ENCODE peak calls at places on chromosome 15, in eight cellular contexts. One of them, this sample, is unnamed.

GRCh38 chr15:26771917-26772587 is 814 bp downstream of the GABRB3 start:
- DNase-seq in dorsolateral prefrontal cortex: peak; percentile 53
- DNase-seq in stomach: no peak
- DNase-seq in endothelial cell: peak; percentile 29
- DNase-seq in H1: no peak
- DNase-seq in astrocyte of the cerebellum: no peak
- DNase-seq in AG04450: no peak
- DNase-seq in kidney epithelial cell: no peak
- DNase-seq in this sample: peak; percentile 60

GRCh38 chr15:58454950-58455401 is 23.2 kb downstream of the LIPC start:
- DNase-seq in dorsolateral prefrontal cortex: no peak
- DNase-seq in stomach: no peak
- DNase-seq in endothelial cell: no peak
- DNase-seq in H1: no peak
- DNase-seq in astrocyte of the cerebellum: no peak
- DNase-seq in AG04450: no peak
- DNase-seq in kidney epithelial cell: no peak
- DNase-seq in this sample: no peak

GRCh38 chr15:29677871-29678431 is 144.3 kb downstream of the TJP1 start:
- DNase-seq in dorsolateral prefrontal cortex: peak; percentile 16
- DNase-seq in stomach: peak; percentile 52
- DNase-seq in endothelial cell: no peak
- DNase-seq in H1: no peak
- DNase-seq in astrocyte of the cerebellum: no peak
- DNase-seq in AG04450: no peak
- DNase-seq in kidney epithelial cell: no peak
- DNase-seq in this sample: no peak

GRCh38 chr15:73599934-73600333 is 33.3 kb downstream of the NPTN start:
- DNase-seq in dorsolateral prefrontal cortex: no peak
- DNase-seq in stomach: no peak
- DNase-seq in endothelial cell: no peak
- DNase-seq in H1: no peak
- DNase-seq in astrocyte of the cerebellum: no peak
- DNase-seq in AG04450: no peak
- DNase-seq in kidney epithelial cell: peak; percentile 49
- DNase-seq in this sample: no peak

GRCh38 chr15:67199881-67200763 is 54.3 kb downstream of the AAGAB start:
- DNase-seq in dorsolateral prefrontal cortex: no peak
- DNase-seq in stomach: no peak
- DNase-seq in endothelial cell: no peak
- DNase-seq in H1: no peak
- DNase-seq in astrocyte of the cerebellum: no peak
- DNase-seq in AG04450: no peak
- DNase-seq in kidney epithelial cell: no peak
- DNase-seq in this sample: no peak

GRCh38 chr15:78942741-78943140 is 2.1 kb downstream of the CTSH start:
- DNase-seq in dorsolateral prefrontal cortex: no peak
- DNase-seq in stomach: no peak
- DNase-seq in endothelial cell: no peak
- DNase-seq in H1: no peak
- DNase-seq in astrocyte of the cerebellum: no peak
- DNase-seq in AG04450: no peak
- DNase-seq in kidney epithelial cell: no peak
- DNase-seq in this sample: no peak

GRCh38 chr15:89514596-89515406 is 18.4 kb upstream of the RHCG start:
- DNase-seq in dorsolateral prefrontal cortex: no peak
- DNase-seq in stomach: no peak
- DNase-seq in endothelial cell: no peak
- DNase-seq in H1: no peak
- DNase-seq in astrocyte of the cerebellum: no peak
- DNase-seq in AG04450: no peak
- DNase-seq in kidney epithelial cell: no peak
- DNase-seq in this sample: no peak

GRCh38 chr15:90062023-90062728 is 40.1 kb downstream of the IDH2 start:
- DNase-seq in dorsolateral prefrontal cortex: no peak
- DNase-seq in stomach: peak; percentile 83
- DNase-seq in endothelial cell: peak; percentile 49
- DNase-seq in H1: peak; percentile 78
- DNase-seq in astrocyte of the cerebellum: no peak
- DNase-seq in AG04450: no peak
- DNase-seq in kidney epithelial cell: no peak
- DNase-seq in this sample: peak; percentile 85

GRCh38 chr15:57599299-57599810 is 7.7 kb downstream of the MYZAP start:
- DNase-seq in dorsolateral prefrontal cortex: no peak
- DNase-seq in stomach: no peak
- DNase-seq in endothelial cell: no peak
- DNase-seq in H1: no peak
- DNase-seq in astrocyte of the cerebellum: no peak
- DNase-seq in AG04450: no peak
- DNase-seq in kidney epithelial cell: no peak
- DNase-seq in this sample: no peak

GRCh38 chr15:70854669-70854976 is 666 bp upstream of the LARP6 start:
- DNase-seq in dorsolateral prefrontal cortex: no peak
- DNase-seq in stomach: no peak
- DNase-seq in endothelial cell: no peak
- DNase-seq in H1: no peak
- DNase-seq in astrocyte of the cerebellum: peak; percentile 28
- DNase-seq in AG04450: no peak
- DNase-seq in kidney epithelial cell: no peak
- DNase-seq in this sample: no peak

GRCh38 chr15:39738998-39739397 is 43.6 kb downstream of the FSIP1 start:
- DNase-seq in dorsolateral prefrontal cortex: no peak
- DNase-seq in stomach: no peak
- DNase-seq in endothelial cell: no peak
- DNase-seq in H1: no peak
- DNase-seq in astrocyte of the cerebellum: no peak
- DNase-seq in AG04450: no peak
- DNase-seq in kidney epithelial cell: no peak
- DNase-seq in this sample: no peak

GRCh38 chr15:66789029-66790025 is 87.3 kb downstream of the SMAD6 start:
- DNase-seq in dorsolateral prefrontal cortex: no peak
- DNase-seq in stomach: peak; percentile 49
- DNase-seq in endothelial cell: no peak
- DNase-seq in H1: no peak
- DNase-seq in astrocyte of the cerebellum: no peak
- DNase-seq in AG04450: peak; percentile 78
- DNase-seq in kidney epithelial cell: no peak
- DNase-seq in this sample: peak; percentile 57

GRCh38 chr15:85760049-85760448 is 34.7 kb downstream of the KLHL25 start:
- DNase-seq in dorsolateral prefrontal cortex: no peak
- DNase-seq in stomach: no peak
- DNase-seq in endothelial cell: no peak
- DNase-seq in H1: no peak
- DNase-seq in astrocyte of the cerebellum: no peak
- DNase-seq in AG04450: no peak
- DNase-seq in kidney epithelial cell: no peak
- DNase-seq in this sample: no peak

GRCh38 chr15:98719169-98719515 is 70.8 kb downstream of the IGF1R start:
- DNase-seq in dorsolateral prefrontal cortex: no peak
- DNase-seq in stomach: no peak
- DNase-seq in endothelial cell: no peak
- DNase-seq in H1: no peak
- DNase-seq in astrocyte of the cerebellum: no peak
- DNase-seq in AG04450: no peak
- DNase-seq in kidney epithelial cell: no peak
- DNase-seq in this sample: no peak

GRCh38 chr15:70474367-70474681 is 289.0 kb downstream of the UACA start:
- DNase-seq in dorsolateral prefrontal cortex: no peak
- DNase-seq in stomach: no peak
- DNase-seq in endothelial cell: no peak
- DNase-seq in H1: no peak
- DNase-seq in astrocyte of the cerebellum: no peak
- DNase-seq in AG04450: no peak
- DNase-seq in kidney epithelial cell: no peak
- DNase-seq in this sample: no peak

GRCh38 chr15:75232252-75232813 is 25.8 kb upstream of the GOLGA6C start:
- DNase-seq in dorsolateral prefrontal cortex: no peak
- DNase-seq in stomach: no peak
- DNase-seq in endothelial cell: no peak
- DNase-seq in H1: no peak
- DNase-seq in astrocyte of the cerebellum: no peak
- DNase-seq in AG04450: no peak
- DNase-seq in kidney epithelial cell: no peak
- DNase-seq in this sample: no peak

GRCh38 chr15:74790080-74790916 is 8.4 kb downstream of the CSK start:
- DNase-seq in dorsolateral prefrontal cortex: peak; percentile 72
- DNase-seq in stomach: peak; percentile 61
- DNase-seq in endothelial cell: no peak
- DNase-seq in H1: no peak
- DNase-seq in astrocyte of the cerebellum: peak; percentile 82
- DNase-seq in AG04450: peak; percentile 45
- DNase-seq in kidney epithelial cell: peak; percentile 67
- DNase-seq in this sample: peak; percentile 59

GRCh38 chr15:101255066-101255415 is 3.2 kb upstream of the CHSY1 start:
- DNase-seq in dorsolateral prefrontal cortex: no peak
- DNase-seq in stomach: no peak
- DNase-seq in endothelial cell: no peak
- DNase-seq in H1: no peak
- DNase-seq in astrocyte of the cerebellum: no peak
- DNase-seq in AG04450: no peak
- DNase-seq in kidney epithelial cell: no peak
- DNase-seq in this sample: no peak

GRCh38 chr15:101255615-101256350 is 3.9 kb upstream of the CHSY1 start:
- DNase-seq in dorsolateral prefrontal cortex: no peak
- DNase-seq in stomach: no peak
- DNase-seq in endothelial cell: no peak
- DNase-seq in H1: no peak
- DNase-seq in astrocyte of the cerebellum: no peak
- DNase-seq in AG04450: no peak
- DNase-seq in kidney epithelial cell: no peak
- DNase-seq in this sample: peak; percentile 70

GRCh38 chr15:101254157-101255065 is 2.6 kb upstream of the CHSY1 start:
- DNase-seq in dorsolateral prefrontal cortex: no peak
- DNase-seq in stomach: no peak
- DNase-seq in endothelial cell: no peak
- DNase-seq in H1: no peak
- DNase-seq in astrocyte of the cerebellum: no peak
- DNase-seq in AG04450: no peak
- DNase-seq in kidney epithelial cell: no peak
- DNase-seq in this sample: no peak

GRCh38 chr15:101258238-101259144 is 6.6 kb upstream of the CHSY1 start:
- DNase-seq in dorsolateral prefrontal cortex: peak; percentile 73
- DNase-seq in stomach: peak; percentile 71
- DNase-seq in endothelial cell: peak; percentile 42
- DNase-seq in H1: peak; percentile 47
- DNase-seq in astrocyte of the cerebellum: peak; percentile 66
- DNase-seq in AG04450: no peak
- DNase-seq in kidney epithelial cell: no peak
- DNase-seq in this sample: peak; percentile 61

GRCh38 chr15:101256756-101257155 is 4.9 kb upstream of the CHSY1 start:
- DNase-seq in dorsolateral prefrontal cortex: no peak
- DNase-seq in stomach: no peak
- DNase-seq in endothelial cell: no peak
- DNase-seq in H1: no peak
- DNase-seq in astrocyte of the cerebellum: no peak
- DNase-seq in AG04450: no peak
- DNase-seq in kidney epithelial cell: no peak
- DNase-seq in this sample: no peak
- TF ChIP-seq CTCF in dorsolateral prefrontal cortex: no peak
- TF ChIP-seq CTCF in stomach: no peak
- TF ChIP-seq CTCF in endothelial cell: peak; percentile 44
- TF ChIP-seq CTCF in H1: peak; percentile 59
- TF ChIP-seq CTCF in astrocyte of the cerebellum: peak; percentile 46
- TF ChIP-seq CTCF in AG04450: peak; percentile 40
- TF ChIP-seq CTCF in kidney epithelial cell: peak; percentile 27
- TF ChIP-seq CTCF in this sample: no peak

DNA sequence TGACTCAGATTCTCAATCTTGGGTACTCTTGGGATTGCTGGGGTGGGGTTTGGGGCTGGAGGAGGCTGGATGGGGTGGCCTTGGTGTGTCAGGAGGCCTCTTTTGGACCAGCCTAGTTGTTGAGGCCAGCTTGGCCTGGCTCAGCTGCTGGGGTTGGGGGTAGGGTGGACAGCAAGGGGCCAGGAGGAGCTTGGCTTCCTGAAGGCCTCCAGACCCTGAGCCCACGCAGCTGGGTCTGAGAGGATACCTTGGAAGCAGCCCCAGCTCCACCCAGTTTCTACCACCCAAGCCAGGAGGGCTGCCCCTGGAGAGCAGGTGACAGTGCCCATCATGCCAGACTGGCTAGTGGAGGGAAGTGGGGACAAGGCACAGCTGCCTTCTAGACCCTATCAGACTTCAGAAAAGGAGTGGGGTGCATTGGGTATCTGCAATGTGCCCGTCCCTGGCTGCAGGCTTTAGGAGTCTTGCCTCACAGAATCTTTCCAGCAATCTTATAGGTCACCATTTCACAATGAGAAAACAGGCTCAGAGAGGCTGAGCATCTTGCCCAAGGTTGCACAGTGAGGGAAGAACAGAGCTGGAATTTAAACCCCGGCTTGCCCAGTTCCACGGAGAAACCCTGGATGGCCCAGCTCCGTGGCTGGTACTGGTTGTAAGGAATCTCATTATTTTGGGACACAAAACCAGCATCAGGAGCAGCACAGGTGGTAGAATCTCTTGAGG is 83.0 kb downstream of the LINGO1 start:
- DNase-seq in dorsolateral prefrontal cortex: no peak
- DNase-seq in stomach: no peak
- DNase-seq in endothelial cell: no peak
- DNase-seq in H1: no peak
- DNase-seq in astrocyte of the cerebellum: no peak
- DNase-seq in AG04450: no peak
- DNase-seq in kidney epithelial cell: no peak
- DNase-seq in this sample: no peak
- TF ChIP-seq CTCF in dorsolateral prefrontal cortex: no peak
- TF ChIP-seq CTCF in stomach: no peak
- TF ChIP-seq CTCF in endothelial cell: no peak
- TF ChIP-seq CTCF in H1: no peak
- TF ChIP-seq CTCF in astrocyte of the cerebellum: no peak
- TF ChIP-seq CTCF in AG04450: no peak
- TF ChIP-seq CTCF in kidney epithelial cell: no peak
- TF ChIP-seq CTCF in this sample: no peak

GRCh38 chr15:62928242-62928995 is 114.1 kb upstream of the TPM1 start:
- DNase-seq in dorsolateral prefrontal cortex: peak; percentile 56
- DNase-seq in stomach: no peak
- DNase-seq in endothelial cell: no peak
- DNase-seq in H1: no peak
- DNase-seq in astrocyte of the cerebellum: peak; percentile 71
- DNase-seq in AG04450: peak; percentile 64
- DNase-seq in kidney epithelial cell: peak; percentile 42
- DNase-seq in this sample: no peak
- TF ChIP-seq CTCF in dorsolateral prefrontal cortex: no peak
- TF ChIP-seq CTCF in stomach: no peak
- TF ChIP-seq CTCF in endothelial cell: no peak
- TF ChIP-seq CTCF in H1: no peak
- TF ChIP-seq CTCF in astrocyte of the cerebellum: peak; percentile 26
- TF ChIP-seq CTCF in AG04450: peak; percentile 42
- TF ChIP-seq CTCF in kidney epithelial cell: peak; percentile 23
- TF ChIP-seq CTCF in this sample: no peak

DNA sequence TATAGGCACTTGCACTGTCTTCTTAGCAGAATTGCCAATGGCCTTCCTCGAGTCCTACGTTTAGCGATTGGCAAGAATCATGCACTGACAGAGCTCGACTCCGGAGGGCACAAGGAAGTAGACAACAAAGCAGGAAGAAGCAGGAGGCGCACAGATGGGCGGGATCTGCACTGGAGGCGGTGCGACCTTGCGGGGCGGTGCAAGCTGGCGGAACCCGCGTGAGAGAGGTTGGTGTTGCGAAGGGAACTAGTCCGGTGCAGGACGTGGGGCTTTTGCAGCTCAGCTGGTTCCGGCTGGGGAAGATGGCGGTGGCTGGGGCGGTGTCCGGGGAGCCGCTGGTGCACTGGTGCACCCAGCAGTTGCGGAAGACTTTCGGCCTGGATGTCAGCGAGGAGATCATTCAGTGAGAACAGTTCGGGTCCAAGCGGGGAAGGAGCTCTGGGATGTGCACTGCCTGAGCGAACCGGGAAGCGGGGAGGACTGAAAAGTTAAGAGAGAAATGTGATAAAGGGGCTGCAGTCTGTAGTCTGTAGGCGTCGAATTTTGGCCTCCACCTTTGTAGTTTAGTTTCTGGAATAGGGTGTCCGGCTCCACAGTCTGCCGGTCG is at the start of gene TRIP4:
- DNase-seq in dorsolateral prefrontal cortex: peak; percentile 95
- DNase-seq in stomach: peak; percentile 96
- DNase-seq in endothelial cell: peak; percentile 92
- DNase-seq in H1: peak; percentile 95
- DNase-seq in astrocyte of the cerebellum: peak; percentile 93
- DNase-seq in AG04450: peak; percentile 94
- DNase-seq in kidney epithelial cell: peak; percentile 85
- DNase-seq in this sample: peak; percentile 93
- TF ChIP-seq CTCF in dorsolateral prefrontal cortex: peak; percentile 43
- TF ChIP-seq CTCF in stomach: no peak
- TF ChIP-seq CTCF in endothelial cell: no peak
- TF ChIP-seq CTCF in H1: no peak
- TF ChIP-seq CTCF in astrocyte of the cerebellum: no peak
- TF ChIP-seq CTCF in AG04450: peak; percentile 11
- TF ChIP-seq CTCF in kidney epithelial cell: no peak
- TF ChIP-seq CTCF in this sample: no peak